ENCODE peak calls at places on chromosomes 6 and 20, in nine cellular contexts. H, J, Y, T, V, A, Z, W and F are unnamed samples.

GRCh38 chr20:56855693-56856092 is 226.6 kb downstream of the TFAP2C start:
- DNase-seq in H (no peak), J (no peak), Y (no peak), T (no peak), V (no peak), A (no peak), Z (no peak), W (no peak), F (no peak)

GRCh38 chr20:14142964-14143627 is 147.8 kb downstream of the MACROD2 start:
- DNase-seq in H (no peak), J (no peak), Y (peak), T (no peak), V (no peak), A (peak), Z (no peak), W (no peak), F (no peak)

GRCh38 chr6:20661721-20662120 is 127.5 kb downstream of the CDKAL1 start:
- DNase-seq in H (no peak), J (peak), Y (no peak), T (no peak), V (no peak), A (peak), Z (no peak), W (no peak), F (no peak)

GRCh38 chr20:32975698-32976674 is 28.2 kb downstream of the SUN5 start:
- DNase-seq in H (peak), J (no peak), Y (no peak), T (no peak), V (peak), A (no peak), Z (no peak), W (no peak), F (no peak)

GRCh38 chr6:4664117-4664626 is 112.0 kb upstream of the CDYL start:
- DNase-seq in H (peak), J (no peak), Y (peak), T (no peak), V (peak), A (peak), Z (no peak), W (no peak), F (no peak)

GRCh38 chr6:106411643-106412200 is 51.2 kb downstream of the CRYBG1 start:
- DNase-seq in H (no peak), J (no peak), Y (no peak), T (no peak), V (no peak), A (no peak), Z (no peak), W (no peak), F (no peak)

GRCh38 chr6:15184441-15184861 is 61.4 kb upstream of the JARID2 start:
- DNase-seq in H (no peak), J (no peak), Y (no peak), T (no peak), V (no peak), A (no peak), Z (no peak), W (peak), F (peak)

GRCh38 chr6:112010328-112010727 is 43.6 kb upstream of the CCN6 start:
- DNase-seq in H (no peak), J (no peak), Y (no peak), T (no peak), V (no peak), A (no peak), Z (no peak), W (no peak), F (no peak)

GRCh38 chr6:8991844-8992243 is 556.5 kb upstream of the SLC35B3 start:
- DNase-seq in H (no peak), J (no peak), Y (no peak), T (no peak), V (no peak), A (no peak), Z (no peak), W (no peak), F (no peak)

GRCh38 chr20:53643031-53643832 is 49.6 kb upstream of the ZNF217 start:
- DNase-seq in H (peak), J (peak), Y (peak), T (no peak), V (peak), A (peak), Z (peak), W (peak), F (peak)

GRCh38 chr6:57310817-57311157 is 6.6 kb upstream of the PRIM2 start:
- DNase-seq in H (no peak), J (no peak), Y (no peak), T (no peak), V (no peak), A (no peak), Z (no peak), W (no peak), F (no peak)

GRCh38 chr6:1296542-1296941 is 15.4 kb upstream of the FOXQ1 start:
- DNase-seq in H (no peak), J (peak), Y (no peak), T (no peak), V (no peak), A (peak), Z (no peak), W (no peak), F (no peak)

GRCh38 chr20:40606660-40607059 is 82.4 kb downstream of the MAFB start:
- DNase-seq in H (no peak), J (no peak), Y (no peak), T (no peak), V (no peak), A (no peak), Z (no peak), W (no peak), F (no peak)

GRCh38 chr20:50217207-50217949 is 26.7 kb downstream of the CEBPB start:
- DNase-seq in H (no peak), J (no peak), Y (no peak), T (no peak), V (no peak), A (no peak), Z (no peak), W (no peak), F (no peak)

GRCh38 chr6:131060311-131060710 is 2.7 kb downstream of the EPB41L2 start:
- DNase-seq in H (no peak), J (peak), Y (no peak), T (no peak), V (no peak), A (peak), Z (no peak), W (no peak), F (peak)

GRCh38 chr6:54198134-54198533 is 86.9 kb downstream of the MLIP start:
- DNase-seq in H (no peak), J (no peak), Y (no peak), T (no peak), V (no peak), A (no peak), Z (no peak), W (no peak), F (no peak)

GRCh38 chr20:50789968-50790650 is 4.8 kb upstream of the BCAS4 start:
- DNase-seq in H (no peak), J (no peak), Y (no peak), T (no peak), V (no peak), A (no peak), Z (no peak), W (no peak), F (no peak)

GRCh38 chr6:77368660-77369313 is 94.5 kb downstream of the HTR1B start:
- DNase-seq in H (no peak), J (no peak), Y (no peak), T (no peak), V (peak), A (peak), Z (peak), W (no peak), F (no peak)

GRCh38 chr6:6699741-6700367 is 111.3 kb downstream of the LY86 start:
- DNase-seq in H (peak), J (peak), Y (peak), T (no peak), V (peak), A (peak), Z (peak), W (no peak), F (no peak)